ENCODE peak calls at places on chromosomes 16 and 17, in six cellular contexts. H is A549, Z is GM12878, K is endothelial cell of umbilical vein, M is K562, B is HepG2. G is an unnamed sample.

GRCh38 chr17:72839086-72839728 is 253.3 kb downstream of the SLC39A11 start:
- DNase-seq in K (no peak), H (no peak), M (no peak), B (no peak), Z (no peak), G (no peak)

GRCh38 chr17:8122391-8122922 is 1.4 kb downstream of the HES7 start:
- DNase-seq in M (no peak), H (no peak), Z (no peak), K (peak), B (no peak), G (peak)

GRCh38 chr16:4371481-4372314 is at the start of gene VASN:
- DNase-seq in M (peak), K (peak), B (peak), Z (no peak), H (peak), G (peak)

GRCh38 chr16:29745853-29746345 is at the start of gene C16orf54:
- DNase-seq in M (no peak), B (no peak), K (no peak), H (no peak), Z (peak), G (peak)

GRCh38 chr16:57759131-57759530 is 23.6 kb downstream of the KATNB1 start:
- DNase-seq in H (no peak), B (no peak), M (no peak), Z (no peak), K (no peak), G (no peak)

GRCh38 chr16:71927383-71927782 is 32.1 kb downstream of the IST1 start:
- DNase-seq in H (no peak), Z (no peak), B (no peak), M (no peak), K (peak), G (no peak)

GRCh38 chr16:17474572-17474971 is 3.8 kb upstream of the XYLT1 start:
- DNase-seq in K (no peak), Z (no peak), H (no peak), M (no peak), B (no peak), G (peak)

GRCh38 chr17:37543527-37544122 is 53.9 kb downstream of the DUSP14 start:
- DNase-seq in K (no peak), Z (no peak), M (no peak), H (no peak), B (no peak), G (no peak)

GRCh38 chr17:45430006-45430737 is 2.5 kb downstream of the ARHGAP27 start:
- DNase-seq in K (no peak), M (no peak), B (no peak), Z (no peak), H (no peak), G (no peak)

GRCh38 chr17:75238684-75239191 is 22.7 kb downstream of the GGA3 start:
- DNase-seq in B (peak), Z (no peak), M (peak), H (peak), K (peak), G (peak)

GRCh38 chr17:10435096-10435495 is 13.3 kb upstream of the MYH8 start:
- DNase-seq in K (no peak), M (no peak), Z (no peak), H (no peak), B (no peak), G (no peak)

GRCh38 chr16:79784007-79784406 is 183.5 kb upstream of the MAF start:
- DNase-seq in M (no peak), K (no peak), Z (no peak), H (no peak), B (no peak), G (no peak)

GRCh38 chr17:69853533-69854262 is 221.3 kb upstream of the KCNJ16 start:
- DNase-seq in K (no peak), Z (no peak), H (no peak), M (no peak), B (no peak), G (no peak)

GRCh38 chr17:41415833-41416335 is 8.5 kb downstream of the KRT37 start:
- DNase-seq in M (no peak), Z (no peak), K (no peak), B (peak), H (no peak), G (no peak)

GRCh38 chr17:82865274-82865673 is 25.5 kb upstream of the ZNF750 start:
- DNase-seq in H (no peak), B (no peak), M (no peak), K (no peak), Z (no peak), G (no peak)

GRCh38 chr17:82864721-82865240 is 25.0 kb upstream of the ZNF750 start:
- DNase-seq in Z (no peak), H (no peak), M (no peak), K (no peak), B (no peak), G (no peak)

GRCh38 chr17:82862758-82863645 is 23.2 kb upstream of the ZNF750 start:
- DNase-seq in M (peak), B (no peak), Z (no peak), K (no peak), H (no peak), G (no peak)

GRCh38 chr17:82863646-82863940 is 23.8 kb upstream of the ZNF750 start:
- DNase-seq in M (no peak), H (no peak), Z (no peak), K (no peak), B (no peak), G (no peak)

DNA sequence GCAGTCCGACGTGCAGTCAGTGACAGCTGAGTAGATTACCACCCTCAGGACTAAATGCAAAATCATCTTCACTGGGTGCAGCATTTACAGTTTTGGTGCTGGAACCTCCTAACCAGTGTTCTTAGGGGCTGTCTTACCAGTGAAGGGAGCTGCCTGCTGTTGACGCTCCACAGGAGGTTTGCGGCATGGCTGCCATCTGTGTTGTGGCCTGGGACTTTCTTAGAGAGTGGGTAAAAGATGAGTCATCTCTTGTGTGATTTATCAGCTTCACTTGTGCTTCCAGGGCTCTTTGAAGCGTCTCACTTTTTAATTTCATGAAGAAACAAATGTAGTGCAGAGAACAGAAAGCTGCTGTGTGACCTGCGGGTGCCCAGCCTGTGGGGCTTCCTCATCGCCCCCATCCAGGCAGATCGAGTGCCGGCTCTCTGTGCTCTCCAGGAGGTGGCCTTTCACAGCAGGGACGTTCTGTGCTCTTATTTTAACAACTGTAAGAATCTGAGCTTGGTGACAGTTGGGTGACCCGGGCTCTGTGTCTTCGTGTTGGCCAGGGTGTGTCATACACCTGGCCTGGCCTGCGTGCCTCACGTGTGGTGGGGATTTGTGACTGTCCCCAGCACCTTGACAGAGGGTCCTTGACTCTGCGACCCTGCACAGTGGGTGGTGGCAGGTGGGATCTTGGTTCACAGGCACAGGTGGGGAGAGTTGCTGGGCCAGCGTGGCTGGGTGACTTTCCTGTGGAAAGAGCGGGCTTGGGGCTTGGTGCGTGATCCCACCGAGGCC is 24.3 kb upstream of the ZNF750 start:
- DNase-seq in B (no peak), K (peak), M (peak), H (no peak), Z (peak), G (peak)
- TF ChIP-seq MYC in B (no peak), K (no peak), M (peak), H (no peak), Z (no peak), G (peak)

DNA sequence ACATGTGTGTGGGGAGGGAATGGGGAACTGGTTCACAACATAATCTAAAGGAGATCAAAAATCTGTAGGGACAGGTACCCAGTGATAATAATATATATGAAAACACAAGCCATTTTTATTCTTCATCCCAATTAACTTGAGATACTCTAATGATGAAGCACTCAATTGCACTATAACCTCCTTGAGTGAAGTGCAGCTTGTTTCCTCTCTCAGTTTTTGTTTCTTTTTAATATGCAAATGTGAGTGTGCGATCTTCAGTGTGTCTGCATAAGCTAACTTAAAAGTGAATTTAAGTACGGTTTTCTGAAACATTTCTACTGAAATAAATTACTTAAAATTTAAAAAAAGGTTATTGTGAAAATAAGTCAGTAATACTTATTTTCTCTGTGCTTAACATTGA is 623.5 kb downstream of the CDH11 start:
- DNase-seq in K (no peak), M (no peak), H (no peak), B (no peak), Z (no peak), G (no peak)
- TF ChIP-seq CTCF in K (no peak), M (no peak), H (no peak), B (no peak), Z (no peak), G (no peak)

GRCh38 chr17:61284174-61284573 is 115.5 kb upstream of the TBX2 start:
- DNase-seq in M (no peak), Z (no peak), B (no peak), K (no peak), H (no peak), G (no peak)
- TF ChIP-seq MYC in M (no peak), Z (no peak), B (no peak), K (no peak), H (no peak), G (no peak)

DNA sequence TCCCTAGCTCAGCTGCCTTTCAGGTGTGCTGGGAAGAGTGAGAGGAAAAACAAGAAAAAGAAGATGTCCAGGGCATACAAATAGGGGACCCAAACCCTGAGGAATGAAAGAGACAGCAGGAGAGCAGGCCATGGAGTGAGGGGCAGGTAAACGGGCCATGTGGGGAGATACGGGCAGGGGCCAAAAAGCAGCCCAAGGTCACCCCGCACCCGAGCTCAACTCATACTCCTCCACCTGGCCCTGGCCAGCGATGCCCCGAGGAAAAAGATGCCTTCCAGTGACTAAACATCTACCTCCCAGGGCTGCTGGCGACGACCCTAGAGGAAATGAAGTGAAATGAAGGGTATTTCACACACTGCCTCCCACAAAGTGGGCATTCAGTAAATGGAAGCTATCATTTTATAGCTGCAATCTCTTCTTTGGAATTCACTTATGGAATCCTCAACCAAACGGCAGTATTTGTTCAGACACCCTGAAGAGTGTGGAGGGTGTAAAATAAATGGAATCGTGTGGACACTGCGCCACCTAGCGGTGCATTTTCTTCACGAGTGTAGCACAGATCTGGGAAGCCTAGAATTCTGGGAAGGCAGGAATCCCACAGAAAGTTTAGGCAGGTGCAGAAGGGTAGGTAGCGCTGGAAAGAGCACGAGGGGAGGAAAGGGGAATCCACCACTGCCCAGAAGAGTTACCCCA is 14.9 kb downstream of the ELAC2 start:
- DNase-seq in H (peak), B (peak), Z (no peak), K (peak), M (peak), G (peak)
- TF ChIP-seq CTCF in H (peak), B (peak), Z (peak), K (peak), M (peak), G (peak)

DNA sequence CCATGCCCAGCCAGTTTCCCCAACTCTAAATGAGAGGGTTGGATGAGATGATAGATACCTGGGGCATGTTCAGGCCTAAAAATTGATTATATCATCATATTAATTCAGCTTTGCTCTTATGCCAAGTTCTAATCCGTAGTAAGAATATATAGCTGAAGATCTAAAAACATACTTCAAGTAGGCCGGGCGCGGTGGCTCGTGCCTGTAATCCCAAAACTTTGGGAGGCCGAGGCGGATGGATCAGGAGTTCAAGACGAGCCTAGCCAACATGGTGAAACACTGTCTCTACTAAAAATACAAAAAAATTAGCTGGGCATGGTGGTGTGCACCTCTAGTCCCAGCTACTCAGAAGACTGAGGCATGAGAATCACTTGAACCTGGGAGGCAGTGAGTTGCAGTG is 12.0 kb downstream of the PLA2G10 start:
- DNase-seq in H (no peak), K (no peak), Z (no peak), B (no peak), M (no peak), G (no peak)
- TF ChIP-seq MYC in H (no peak), K (no peak), Z (no peak), B (no peak), M (no peak), G (no peak)

GRCh38 chr16:69798466-69798865 is 36.3 kb downstream of the WWP2 start:
- DNase-seq in Z (no peak), H (no peak), M (no peak), K (no peak), B (no peak), G (no peak)
- TF ChIP-seq CTCF in Z (no peak), H (peak), M (peak), K (peak), B (peak), G (peak)